ENCODE peak calls at places on chromosomes 7 and 10, in five cellular contexts. D is adrenal gland, T is brain microvascular endothelial cell, E is Caco-2, U is MM.1S. W is an unnamed sample.

GRCh38 chr7:148286150-148286549 is 304.4 kb upstream of the C7orf33 start:
- DNase-seq in D (no peak), T (peak; percentile 12), E (peak; percentile 67), U (peak; percentile 11), W (no peak)

GRCh38 chr7:50560865-50561351 is 4.3 kb downstream of the DDC start:
- DNase-seq in D (peak; percentile 59), T (no peak), E (no peak), U (no peak), W (no peak)

GRCh38 chr10:21337171-21337792 is 188.2 kb downstream of the SKIDA1 start:
- DNase-seq in D (no peak), T (no peak), E (no peak), U (no peak), W (no peak)

GRCh38 chr7:2522780-2523433 is 3.3 kb downstream of the LFNG start:
- DNase-seq in D (no peak), T (peak; percentile 71), E (peak; percentile 57), U (no peak), W (no peak)

GRCh38 chr7:98369726-98370125 is 31.2 kb downstream of the BAIAP2L1 start:
- DNase-seq in D (no peak), T (no peak), E (no peak), U (no peak), W (no peak)

GRCh38 chr10:16854623-16855022 is 37.4 kb upstream of the RSU1 start:
- DNase-seq in D (no peak), T (peak; percentile 25), E (no peak), U (no peak), W (no peak)

GRCh38 chr7:152683297-152683696 is 7.4 kb upstream of the XRCC2 start:
- DNase-seq in D (no peak), T (no peak), E (no peak), U (no peak), W (no peak)

GRCh38 chr7:50229964-50230363 is 74.6 kb upstream of the IKZF1 start:
- DNase-seq in D (no peak), T (no peak), E (no peak), U (peak; percentile 42), W (peak; percentile 58)

GRCh38 chr7:136956671-136957070 is 88.2 kb downstream of the CHRM2 start:
- DNase-seq in D (peak; percentile 2), T (peak; percentile 67), E (no peak), U (no peak), W (no peak)

GRCh38 chr7:123494193-123494796 is 40.1 kb downstream of the IQUB start:
- DNase-seq in D (peak; percentile 62), T (peak; percentile 29), E (peak; percentile 30), U (peak; percentile 69), W (peak; percentile 32)

GRCh38 chr7:35613150-35613549 is 81.8 kb downstream of the HERPUD2 start:
- DNase-seq in D (no peak), T (no peak), E (no peak), U (no peak), W (no peak)

GRCh38 chr10:131253931-131254865 is 57.3 kb downstream of the TCERG1L start:
- DNase-seq in D (no peak), T (no peak), E (no peak), U (no peak), W (no peak)

GRCh38 chr10:106705576-106706526 is 458.7 kb downstream of the SORCS1 start:
- DNase-seq in D (peak; percentile 67), T (peak; percentile 22), E (peak; percentile 61), U (peak; percentile 64), W (peak; percentile 79)

GRCh38 chr10:120131183-120131582 is 238.7 kb downstream of the SEC23IP start:
- DNase-seq in D (peak; percentile 17), T (peak; percentile 12), E (peak; percentile 54), U (peak; percentile 38), W (peak; percentile 14)

GRCh38 chr7:82762880-82763279 is 319.3 kb upstream of the CACNA2D1 start:
- DNase-seq in D (no peak), T (no peak), E (no peak), U (no peak), W (no peak)

GRCh38 chr7:129800901-129801300 is 151.9 kb downstream of the UBE2H start:
- DNase-seq in D (no peak), T (no peak), E (no peak), U (no peak), W (no peak)

GRCh38 chr7:103679156-103680132 is 233.4 kb upstream of the SLC26A5 start:
- DNase-seq in D (no peak), T (no peak), E (no peak), U (no peak), W (no peak)

GRCh38 chr10:104327745-104328635 is 10.3 kb downstream of the ITPRIP start:
- DNase-seq in D (peak; percentile 73), T (peak; percentile 85), E (no peak), U (no peak), W (no peak)

GRCh38 chr7:128815289-128815938 is 14.8 kb upstream of the FLNC start:
- DNase-seq in D (no peak), T (no peak), E (no peak), U (no peak), W (no peak)

GRCh38 chr10:113704637-113705343 is 25.1 kb downstream of the CASP7 start:
- DNase-seq in D (peak; percentile 19), T (peak; percentile 18), E (peak; percentile 45), U (peak; percentile 39), W (peak; percentile 54)

GRCh38 chr7:31899356-31899927 is 170.8 kb downstream of the PDE1C start:
- DNase-seq in D (no peak), T (no peak), E (no peak), U (no peak), W (no peak)

GRCh38 chr10:47454294-47455058 is 29.4 kb downstream of the ANXA8 start:
- DNase-seq in D (no peak), T (no peak), E (no peak), U (no peak), W (no peak)

GRCh38 chr7:22140597-22140996 is 194.9 kb upstream of the CDCA7L start:
- DNase-seq in D (no peak), T (no peak), E (no peak), U (no peak), W (no peak)

GRCh38 chr10:130689743-130690626 is 553.8 kb downstream of the GLRX3 start:
- DNase-seq in D (no peak), T (no peak), E (no peak), U (no peak), W (no peak)

GRCh38 chr10:13678444-13678843 is 91.7 kb downstream of the PRPF18 start:
- DNase-seq in D (no peak), T (no peak), E (no peak), U (no peak), W (no peak)

GRCh38 chr10:50846753-50847152 is 38.7 kb downstream of the A1CF start:
- DNase-seq in D (no peak), T (peak; percentile 80), E (no peak), U (no peak), W (no peak)

GRCh38 chr7:45869426-45869825 is 3.5 kb downstream of the CCDC201 start:
- DNase-seq in D (no peak), T (no peak), E (no peak), U (no peak), W (no peak)

GRCh38 chr7:92695308-92696261 is 105.4 kb upstream of the FAM133B start:
- DNase-seq in D (peak; percentile 63), T (peak; percentile 62), E (peak; percentile 92), U (no peak), W (no peak)

GRCh38 chr10:16518822-16519221 is 2.9 kb downstream of the C1QL3 start:
- DNase-seq in D (no peak), T (no peak), E (no peak), U (no peak), W (peak; percentile 5)

GRCh38 chr7:86574006-86574405 is 69.7 kb upstream of the GRM3 start:
- DNase-seq in D (no peak), T (no peak), E (no peak), U (no peak), W (no peak)

GRCh38 chr10:14608381-14609001 is 166.2 kb downstream of the FAM107B start:
- DNase-seq in D (no peak), T (no peak), E (no peak), U (peak; percentile 6), W (peak; percentile 63)

GRCh38 chr10:34681933-34682332 is 133.2 kb downstream of the PARD3 start:
- DNase-seq in D (peak; percentile 51), T (no peak), E (no peak), U (no peak), W (no peak)

GRCh38 chr10:125633517-125633999 is 49.4 kb downstream of the TEX36 start:
- DNase-seq in D (no peak), T (no peak), E (no peak), U (no peak), W (no peak)

GRCh38 chr10:114694062-114694461 is 36.0 kb upstream of the ABLIM1 start:
- DNase-seq in D (no peak), T (no peak), E (no peak), U (no peak), W (no peak)

GRCh38 chr10:91034494-91035157 is 113.7 kb upstream of the ANKRD1 start:
- DNase-seq in D (peak; percentile 74), T (no peak), E (no peak), U (no peak), W (no peak)

GRCh38 chr7:501526-501925 is 18.1 kb downstream of the PDGFA start:
- DNase-seq in D (no peak), T (no peak), E (no peak), U (no peak), W (no peak)

GRCh38 chr7:156651472-156651871 is 10.9 kb downstream of the RNF32 start:
- DNase-seq in D (no peak), T (no peak), E (no peak), U (no peak), W (no peak)

GRCh38 chr10:97849491-97850402 is at the start of gene GOLGA7B:
- DNase-seq in D (peak; percentile 52), T (no peak), E (peak; percentile 80), U (peak; percentile 40), W (peak; percentile 14)

GRCh38 chr7:142338633-142339501 is 81.0 kb upstream of the PRSS58 start:
- DNase-seq in D (peak; percentile 6), T (peak; percentile 37), E (peak; percentile 35), U (no peak), W (no peak)

GRCh38 chr10:118986815-118987790 is 42.4 kb upstream of the NANOS1 start:
- DNase-seq in D (no peak), T (no peak), E (no peak), U (peak; percentile 70), W (peak; percentile 39)
- H3K4me3 ChIP-seq in D (no peak overlapping the region), T (no peak overlapping the region), E (no peak overlapping the region), U (no peak overlapping the region), W (no peak overlapping the region)

GRCh38 chr7:143372070-143372469 is 9.1 kb upstream of the ZYX start:
- DNase-seq in D (peak; percentile 61), T (no peak), E (no peak), U (no peak), W (no peak)
- TF ChIP-seq CTCF in D (no peak), T (peak; percentile 8), E (no peak), U (no peak), W (no peak)

DNA sequence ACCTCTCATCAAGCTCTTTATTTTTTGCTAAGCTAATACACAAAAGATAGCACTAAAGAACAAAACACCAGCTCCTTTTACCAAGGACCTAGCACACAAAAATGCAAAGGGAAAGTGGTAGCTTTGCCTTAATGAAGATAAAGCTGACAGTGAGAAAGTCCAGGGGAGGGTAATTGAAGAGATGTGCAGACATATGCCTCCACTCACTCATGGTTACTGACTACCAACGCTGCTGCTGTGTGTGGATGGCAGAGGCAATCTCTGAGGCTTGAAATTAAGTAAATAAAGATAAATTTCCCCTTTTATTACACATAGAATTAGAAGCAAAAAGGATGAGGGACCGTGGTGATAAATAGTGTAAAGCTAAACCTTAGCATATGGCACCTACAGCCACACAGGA is 87.0 kb downstream of the HGF start:
- DNase-seq in D (no peak), T (no peak), E (no peak), U (no peak), W (no peak)
- H3K4me3 ChIP-seq in D (no peak overlapping the region), T (no peak overlapping the region), E (no peak overlapping the region), U (no peak overlapping the region), W (no peak overlapping the region)

GRCh38 chr10:100634034-100634433 is 98.3 kb downstream of the HIF1AN start:
- DNase-seq in D (no peak), T (no peak), E (no peak), U (no peak), W (no peak)
- TF ChIP-seq CTCF in D (no peak), T (no peak), E (no peak), U (no peak), W (no peak)